ENCODE peak calls at places on chromosomes 5 and 9, in six cellular contexts. X is ovary, M is adipocyte, K is WERI-Rb-1, L is spleen, S is IMR-90. U is an unnamed sample.

GRCh38 chr9:96856363-96857286 is 2.3 kb upstream of the ZNF782 start:
- DNase-seq in X (no peak), M (peak; percentile 86), K (peak; percentile 75), L (peak; percentile 88), S (peak; percentile 67), U (peak; percentile 65)

GRCh38 chr9:81562221-81563019 is 126.9 kb downstream of the TLE1 start:
- DNase-seq in X (no peak), M (peak; percentile 28), K (no peak), L (no peak), S (peak; percentile 82), U (no peak)

GRCh38 chr9:120152295-120152694 is 427.7 kb downstream of the CDK5RAP2 start:
- DNase-seq in X (no peak), M (no peak), K (peak; percentile 98), L (no peak), S (no peak), U (no peak)

GRCh38 chr9:91611582-91611981 is 187.9 kb upstream of the NFIL3 start:
- DNase-seq in X (no peak), M (peak; percentile 20), K (no peak), L (no peak), S (peak; percentile 35), U (no peak)

GRCh38 chr9:117458066-117458465 is 43.2 kb upstream of the ASTN2 start:
- DNase-seq in X (no peak), M (no peak), K (peak; percentile 16), L (no peak), S (no peak), U (no peak)

GRCh38 chr5:110852053-110852452 is 113.2 kb downstream of the SLC25A46 start:
- DNase-seq in X (no peak), M (no peak), K (no peak), L (no peak), S (no peak), U (no peak)

GRCh38 chr5:157479166-157479565 is 19.2 kb downstream of the NIPAL4 start:
- DNase-seq in X (no peak), M (no peak), K (no peak), L (no peak), S (peak; percentile 28), U (no peak)

GRCh38 chr5:4859489-4860211 is 280.5 kb upstream of the ADAMTS16 start:
- DNase-seq in X (no peak), M (no peak), K (no peak), L (no peak), S (no peak), U (no peak)

GRCh38 chr5:59874675-59875074 is 18.9 kb downstream of the PDE4D start:
- DNase-seq in X (no peak), M (no peak), K (no peak), L (no peak), S (peak; percentile 17), U (no peak)

GRCh38 chr9:131366745-131367401 is 27.0 kb upstream of the PRRC2B start:
- DNase-seq in X (no peak), M (peak; percentile 82), K (peak; percentile 66), L (no peak), S (peak; percentile 49), U (no peak)

GRCh38 chr5:92674322-92674721 is 906.7 kb downstream of the NR2F1-AS1 start:
- DNase-seq in X (no peak), M (no peak), K (no peak), L (no peak), S (no peak), U (no peak)

GRCh38 chr5:173298213-173298933 is 29.8 kb downstream of the STC2 start:
- DNase-seq in X (no peak), M (no peak), K (no peak), L (no peak), S (no peak), U (no peak)

GRCh38 chr5:72248352-72249032 is 71.5 kb downstream of the MRPS27 start:
- DNase-seq in X (no peak), M (peak; percentile 91), K (no peak), L (no peak), S (peak; percentile 88), U (no peak)

GRCh38 chr9:77598510-77598909 is 49.6 kb downstream of the GNA14 start:
- DNase-seq in X (no peak), M (peak; percentile 38), K (no peak), L (no peak), S (peak; percentile 37), U (no peak)

GRCh38 chr9:69627301-69627700 is 44.9 kb downstream of the APBA1 start:
- DNase-seq in X (no peak), M (no peak), K (no peak), L (no peak), S (no peak), U (no peak)

GRCh38 chr9:75289332-75289731 is 201.0 kb downstream of the OSTF1 start:
- DNase-seq in X (no peak), M (no peak), K (no peak), L (no peak), S (no peak), U (no peak)

GRCh38 chr5:149586708-149587318 is 5.5 kb downstream of the ARHGEF37 start:
- DNase-seq in X (no peak), M (no peak), K (no peak), L (no peak), S (no peak), U (no peak)

GRCh38 chr9:7791364-7791763 is 8.2 kb downstream of the DMAC1 start:
- DNase-seq in X (peak; percentile 52), M (no peak), K (no peak), L (no peak), S (no peak), U (no peak)

GRCh38 chr9:124369236-124369797 is 45.9 kb downstream of the PSMB7 start:
- DNase-seq in X (no peak), M (no peak), K (no peak), L (no peak), S (no peak), U (no peak)

GRCh38 chr9:2466703-2467102 is 154.9 kb upstream of the VLDLR start:
- DNase-seq in X (no peak), M (no peak), K (no peak), L (no peak), S (no peak), U (no peak)

GRCh38 chr5:133670336-133670735 is 58.0 kb upstream of the FSTL4 start:
- DNase-seq in X (no peak), M (no peak), K (no peak), L (no peak), S (no peak), U (no peak)

GRCh38 chr9:94665606-94666005 is 26.3 kb upstream of the FBP1 start:
- DNase-seq in X (no peak), M (peak; percentile 19), K (no peak), L (no peak), S (no peak), U (no peak)

GRCh38 chr9:69768101-69768500 is 8.3 kb upstream of the PTAR1 start:
- DNase-seq in X (no peak), M (peak; percentile 26), K (no peak), L (no peak), S (no peak), U (no peak)

GRCh38 chr5:148011407-148012124 is 52.2 kb upstream of the SPINK5 start:
- DNase-seq in X (no peak), M (peak; percentile 57), K (no peak), L (no peak), S (peak; percentile 9), U (no peak)

GRCh38 chr5:103450333-103451061 is 112.1 kb downstream of the NUDT12 start:
- DNase-seq in X (no peak), M (peak; percentile 77), K (no peak), L (no peak), S (peak; percentile 88), U (no peak)

GRCh38 chr9:84357235-84357634 is 16.7 kb upstream of the SLC28A3 start:
- DNase-seq in X (no peak), M (no peak), K (no peak), L (no peak), S (no peak), U (no peak)

GRCh38 chr5:156147251-156147947 is 179.6 kb upstream of the SGCD start:
- DNase-seq in X (no peak), M (peak; percentile 80), K (no peak), L (no peak), S (peak; percentile 87), U (no peak)

GRCh38 chr5:156142867-156143266 is 184.1 kb upstream of the SGCD start:
- DNase-seq in X (no peak), M (no peak), K (no peak), L (no peak), S (no peak), U (no peak)

GRCh38 chr5:156149203-156149602 is 177.8 kb upstream of the SGCD start:
- DNase-seq in X (no peak), M (peak; percentile 14), K (no peak), L (no peak), S (peak; percentile 58), U (no peak)

GRCh38 chr5:156147948-156148285 is 179.0 kb upstream of the SGCD start:
- DNase-seq in X (no peak), M (peak; percentile 40), K (no peak), L (no peak), S (peak; percentile 51), U (no peak)

GRCh38 chr5:156148307-156148706 is 178.7 kb upstream of the SGCD start:
- DNase-seq in X (no peak), M (peak; percentile 61), K (no peak), L (no peak), S (peak; percentile 19), U (no peak)
- H3K9me3 ChIP-seq in X (no peaks in the 10 kb centered on the region), M (peaks cover 1% of the 10 kb centered on the region), K (peaks cover under 1% of the 10 kb centered on the region), L (no peaks in the 10 kb centered on the region), S (peaks cover 1% of the 10 kb centered on the region), U (no peaks in the 10 kb centered on the region)

DNA sequence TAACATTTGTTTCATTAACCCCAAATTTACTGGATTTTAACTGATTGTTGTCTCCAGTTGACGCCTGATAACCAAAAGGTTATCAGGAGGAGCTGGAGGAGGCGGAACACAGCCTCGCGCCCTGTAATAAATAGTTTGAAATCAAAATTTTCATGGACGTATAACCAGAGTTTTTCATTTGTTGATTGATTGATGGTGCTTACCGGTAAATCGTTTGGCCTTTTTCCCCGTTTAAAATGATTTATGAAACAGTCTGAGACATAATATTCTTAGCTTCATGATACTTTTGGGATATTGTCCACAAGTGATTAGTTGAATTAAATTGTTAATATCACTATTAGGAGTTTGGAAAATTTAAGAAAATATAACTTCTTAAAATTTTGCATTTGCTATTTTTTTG is 1.7 kb downstream of the FOCAD start:
- DNase-seq in X (no peak), M (no peak), K (no peak), L (no peak), S (no peak), U (no peak)
- H3K4me3 ChIP-seq in X (no peak overlapping the region), M (peak overlapping the region; percentile 94), K (no peak overlapping the region), L (no peak overlapping the region), S (no peak overlapping the region), U (no peak overlapping the region)

GRCh38 chr9:111542497-111543254 is 17.7 kb downstream of the ZNF483 start:
- DNase-seq in X (no peak), M (no peak), K (no peak), L (no peak), S (no peak), U (no peak)
- H3K9me3 ChIP-seq in X (peaks cover 16% of the 10 kb centered on the region), M (peaks cover 100% of the 10 kb centered on the region), K (peaks cover 60% of the 10 kb centered on the region), L (peaks cover 55% of the 10 kb centered on the region), S (peaks cover 70% of the 10 kb centered on the region), U (peaks cover 18% of the 10 kb centered on the region)

DNA sequence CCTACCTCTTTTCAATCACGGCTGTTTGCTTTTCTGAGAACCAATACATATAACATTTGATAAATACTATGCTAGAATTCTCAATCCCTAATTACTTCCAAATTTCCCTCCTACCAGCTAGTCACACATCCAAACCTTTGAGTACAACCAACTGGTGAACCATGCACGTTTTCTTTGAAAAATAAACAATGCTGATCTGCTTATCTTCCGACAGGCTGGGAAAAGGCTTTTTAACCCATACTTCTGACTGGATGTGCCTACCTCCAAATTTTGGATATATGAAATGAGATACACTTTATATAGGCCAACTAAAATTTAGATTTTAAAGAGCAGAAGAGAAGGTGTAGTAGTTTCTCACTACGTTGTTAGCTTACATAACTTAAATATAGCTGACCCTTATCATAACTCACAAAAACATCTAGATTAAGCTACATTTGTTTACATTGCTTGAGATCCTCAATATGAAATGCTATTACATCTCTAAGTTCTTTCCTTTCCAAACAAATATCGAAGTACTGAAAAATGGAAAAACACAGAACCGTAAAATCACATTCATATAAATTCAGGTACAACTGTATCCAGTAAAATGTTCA is 2.1 kb downstream of the NR3C1 start:
- DNase-seq in X (no peak), M (peak; percentile 42), K (no peak), L (no peak), S (peak; percentile 52), U (no peak)
- H3K4me3 ChIP-seq in X (peak overlapping the region; percentile 86), M (peak overlapping the region; percentile 93), K (no peak overlapping the region), L (peak overlapping the region; percentile 70), S (peak overlapping the region; percentile 97), U (peak overlapping the region; percentile 78)

U was measured in naive thymus-derived CD4-positive, alpha-beta T cell.